ENCODE peak calls at places on chromosomes 5 and 9, in ten cellular contexts. A, J, S, L, K, N, M, V, X and D are unnamed samples.

GRCh38 chr9:8224381-8224791 is 424.8 kb upstream of the DMAC1 start:
- DNase-seq in N (no peak), V (peak; percentile 36), S (no peak), A (no peak), J (no peak), X (no peak), M (no peak), L (no peak), K (no peak), D (peak; percentile 69)

GRCh38 chr5:61919920-61920319 is 386.1 kb upstream of the KIF2A start:
- DNase-seq in K (no peak), L (no peak), M (no peak), A (no peak), J (no peak), X (no peak), V (peak; percentile 29), S (no peak), N (no peak), D (no peak)

GRCh38 chr5:171755354-171755821 is 30.2 kb upstream of the SMIM23 start:
- DNase-seq in K (no peak), J (no peak), L (peak; percentile 1), A (no peak), X (peak; percentile 23), N (no peak), V (peak; percentile 51), S (no peak), M (no peak), D (no peak)

GRCh38 chr5:151038801-151039238 is 18.4 kb downstream of the GPX3 start:
- DNase-seq in M (no peak), V (peak; percentile 30), L (no peak), K (no peak), J (no peak), A (no peak), X (peak; percentile 42), S (no peak), N (no peak), D (no peak)

GRCh38 chr5:75055727-75056144 is 3.4 kb upstream of the GCNT4 start:
- DNase-seq in N (no peak), A (no peak), L (peak; percentile 81), M (no peak), S (no peak), J (no peak), V (peak; percentile 63), K (no peak), X (peak; percentile 47), D (no peak)

GRCh38 chr9:114076237-114077161 is 1.6 kb downstream of the AMBP start:
- DNase-seq in V (no peak), M (no peak), L (no peak), A (no peak), X (no peak), K (no peak), J (peak; percentile 27), N (no peak), S (no peak), D (no peak)

GRCh38 chr5:77145666-77146065 is 58.6 kb upstream of the ZBED3 start:
- DNase-seq in V (peak; percentile 60), L (no peak), A (no peak), J (no peak), M (no peak), S (no peak), N (no peak), K (no peak), X (peak; percentile 67), D (peak; percentile 11)

GRCh38 chr5:59562756-59563389 is 330.7 kb downstream of the PDE4D start:
- DNase-seq in K (no peak), L (peak; percentile 41), M (peak; percentile 50), N (peak; percentile 54), V (peak; percentile 81), A (peak; percentile 79), S (no peak), X (peak; percentile 33), J (peak; percentile 54), D (no peak)

GRCh38 chr5:73363911-73364730 is 84.5 kb downstream of the FOXD1 start:
- DNase-seq in J (no peak), X (peak; percentile 80), L (no peak), V (peak; percentile 83), K (no peak), M (no peak), A (no peak), S (no peak), N (no peak), D (no peak)

GRCh38 chr5:73354406-73354805 is 94.2 kb downstream of the FOXD1 start:
- DNase-seq in A (no peak), V (peak; percentile 66), K (no peak), N (no peak), X (peak; percentile 67), M (no peak), L (no peak), S (no peak), J (no peak), D (no peak)

GRCh38 chr5:73355083-73355482 is 93.5 kb downstream of the FOXD1 start:
- DNase-seq in L (no peak), X (peak; percentile 54), N (no peak), J (no peak), K (no peak), V (peak; percentile 48), A (no peak), S (no peak), M (no peak), D (no peak)

GRCh38 chr5:73357576-73357975 is 91.0 kb downstream of the FOXD1 start:
- DNase-seq in X (no peak), N (no peak), J (no peak), A (no peak), V (no peak), L (no peak), K (no peak), S (no peak), M (no peak), D (no peak)

DNA sequence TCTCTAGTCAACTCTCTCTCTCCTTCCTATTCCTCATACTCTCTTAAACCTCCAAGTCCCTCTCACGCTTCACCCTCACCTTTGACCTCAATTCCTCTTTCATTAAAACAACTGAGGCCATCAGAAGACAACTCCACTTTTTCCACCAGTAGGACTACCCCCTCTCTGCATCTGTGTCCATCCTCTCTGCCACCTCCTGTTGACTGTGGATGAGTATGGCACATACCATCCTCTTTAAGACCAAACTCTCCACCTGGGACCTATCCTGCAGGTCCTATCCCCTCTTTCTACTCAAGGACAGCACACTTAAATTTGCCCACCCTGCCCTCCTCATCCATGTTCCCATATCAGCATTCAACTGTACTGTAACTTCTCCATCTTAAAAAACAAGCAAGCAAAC is 89.2 kb downstream of the FOXD1 start:
- DNase-seq in L (no peak), K (no peak), J (no peak), M (no peak), X (no peak), N (no peak), V (no peak), A (no peak), S (no peak), D (no peak)
- TF ChIP-seq CTCF in L (no peak), K (no peak), J (no peak), M (no peak), X (no peak), N (no peak), V (no peak), A (no peak), S (no peak), D (no peak)

DNA sequence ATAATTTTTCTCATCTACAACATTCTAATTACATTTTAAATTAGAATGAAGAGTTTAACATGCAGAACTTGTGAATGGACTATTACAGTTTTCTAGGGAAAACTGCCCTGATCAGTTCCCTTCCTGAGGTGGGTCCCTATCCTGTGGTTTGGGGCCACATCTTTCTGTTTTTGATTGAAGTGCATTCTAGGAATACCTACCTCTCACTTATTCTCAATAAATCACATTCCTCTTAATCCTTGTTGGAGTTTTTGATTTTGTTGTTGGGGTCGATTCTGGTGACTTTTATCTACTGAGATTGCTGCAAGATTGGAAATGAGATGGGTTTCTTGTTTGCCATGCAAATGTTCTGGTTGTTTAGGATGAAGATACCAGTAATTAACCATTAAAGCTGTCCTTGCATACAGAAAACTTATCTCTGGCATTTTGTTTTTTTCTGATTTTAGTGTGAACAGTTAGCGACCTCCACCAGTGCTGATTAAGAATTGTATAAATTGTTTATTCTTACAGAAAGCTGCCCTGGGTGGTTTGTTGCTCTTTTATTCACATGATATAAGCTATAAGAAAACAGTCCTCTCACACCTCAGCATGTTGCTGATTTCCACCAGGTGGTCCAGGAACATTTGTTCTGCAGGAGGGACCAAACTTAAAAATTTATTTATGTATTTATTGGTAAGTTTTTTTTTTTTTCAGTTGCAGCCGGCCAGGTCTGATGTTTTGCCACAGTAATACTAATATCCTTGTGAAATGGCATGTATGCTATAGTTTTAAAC is 269.9 kb downstream of the FANCC start:
- DNase-seq in N (no peak), M (no peak), J (no peak), S (no peak), L (no peak), X (no peak), V (no peak), A (no peak), K (no peak), D (no peak)
- H3K4me3 ChIP-seq in N (no peak overlapping the region), M (no peak overlapping the region), J (no peak overlapping the region), S (peak overlapping the region; percentile 68), L (no peak overlapping the region), X (peak overlapping the region; percentile 81), V (no peak overlapping the region), A (peak overlapping the region; percentile 74), K (no peak overlapping the region), D (peak overlapping the region; percentile 51)

DNA sequence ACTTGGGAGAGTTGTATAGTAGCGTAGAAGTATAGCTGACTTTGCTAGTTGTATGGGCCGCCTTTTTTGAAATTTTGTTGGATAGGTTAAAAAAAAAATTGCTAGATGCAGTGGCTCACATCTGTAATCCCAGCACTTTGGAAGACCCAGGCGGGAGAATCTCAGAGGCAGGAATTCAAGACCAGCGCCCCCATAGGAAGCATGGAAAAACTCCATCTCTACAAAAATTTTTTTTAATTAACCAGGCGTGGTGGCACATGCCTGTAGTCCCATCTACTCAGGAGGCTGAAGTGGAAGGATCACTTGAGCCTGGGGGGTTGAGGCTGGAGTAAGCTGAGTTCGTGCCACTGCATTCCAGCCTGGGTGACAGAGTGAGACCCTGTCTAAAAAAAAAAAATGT is 59.2 kb downstream of the SMC5 start:
- DNase-seq in L (no peak), N (no peak), J (no peak), X (no peak), V (no peak), K (no peak), S (no peak), A (no peak), M (no peak), D (no peak)
- TF ChIP-seq CTCF in L (no peak), N (no peak), J (no peak), X (no peak), V (no peak), K (no peak), S (no peak), A (no peak), M (no peak), D (no peak)

DNA sequence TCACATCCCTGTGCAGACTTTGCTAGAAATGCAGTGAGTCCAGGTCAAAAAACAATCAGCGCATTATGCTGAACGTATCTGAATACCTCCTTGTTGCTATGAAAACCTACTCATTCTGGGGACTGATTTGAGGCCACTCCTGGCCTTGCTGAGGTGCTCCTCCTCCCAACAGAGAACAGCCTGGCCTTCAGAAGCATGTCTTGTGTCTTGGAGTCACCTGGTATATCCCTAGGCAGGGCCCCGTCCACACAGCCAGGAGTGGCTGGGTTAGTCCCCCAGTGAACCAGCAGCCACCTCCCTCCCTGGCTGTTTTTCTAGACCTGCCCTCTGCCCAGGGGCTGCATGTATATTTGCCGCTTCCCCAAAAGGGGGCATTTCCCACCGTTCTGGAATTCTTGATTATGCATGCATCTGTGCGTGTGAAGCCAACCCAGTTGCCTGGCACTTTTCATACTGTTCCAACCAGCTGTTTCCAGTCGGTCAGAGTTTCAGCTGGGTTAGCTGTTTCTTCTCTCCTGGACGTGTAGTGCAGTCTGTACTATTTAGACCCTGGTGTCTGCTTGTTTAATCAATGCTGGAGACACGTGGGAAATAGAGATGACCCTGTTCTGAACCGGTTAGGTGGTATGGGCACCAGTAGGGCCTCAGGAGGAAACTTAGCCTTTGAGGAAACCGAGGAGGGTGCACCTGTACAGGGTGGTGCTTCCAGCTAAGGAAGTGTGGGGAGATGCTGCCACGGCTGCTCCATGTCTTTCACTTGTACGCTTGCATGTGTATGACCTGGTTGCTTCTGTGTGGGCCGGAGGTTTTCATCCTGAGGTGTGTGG is 99.4 kb upstream of the SPATA31C2 start:
- DNase-seq in N (no peak), K (no peak), V (no peak), S (no peak), A (no peak), M (no peak), X (no peak), J (no peak), L (no peak), D (no peak)
- H3K4me3 ChIP-seq in N (no peak overlapping the region), K (no peak overlapping the region), V (no peak overlapping the region), S (no peak overlapping the region), A (no peak overlapping the region), M (no peak overlapping the region), X (no peak overlapping the region), J (no peak overlapping the region), L (no peak overlapping the region), D (no peak overlapping the region)